ENCODE peak calls at places on chromosomes 16 and 17, in eight cellular contexts. M is thyroid gland, Z is tibial nerve, C is body of pancreas, Q is Peyer's patch, H is stomach, K is uterus, A is transverse colon. T is an unnamed sample. For H3K9me3 and H3K4me1, the result is how much of the 10 kb centered on the place peaks cover.

GRCh38 chr16:67673712-67674580 is 7.3 kb downstream of the C16orf86 start:
- DNase-seq in M (peak), Z (peak), C (peak), Q (peak), H (peak), K (peak), A (peak), T (peak)

GRCh38 chr16:2925951-2926659 is 14.4 kb downstream of the FLYWCH1 start:
- DNase-seq in M (no peak), Z (no peak), C (no peak), Q (no peak), H (no peak), K (no peak), A (no peak), T (no peak)

GRCh38 chr17:77628035-77628434 is 330.5 kb upstream of the TNRC6C start:
- DNase-seq in M (no peak), Z (no peak), C (no peak), Q (no peak), H (no peak), K (no peak), A (no peak), T (no peak)

GRCh38 chr16:83699817-83700216 is 108.0 kb upstream of the HSBP1 start:
- DNase-seq in M (no peak), Z (no peak), C (no peak), Q (no peak), H (no peak), K (no peak), A (no peak), T (no peak)

GRCh38 chr16:71781741-71782140 is 26.9 kb downstream of the AP1G1 start:
- DNase-seq in M (no peak), Z (no peak), C (no peak), Q (no peak), H (no peak), K (no peak), A (no peak), T (no peak)

GRCh38 chr17:32484628-32485027 is 2.2 kb upstream of the CDK5R1 start:
- DNase-seq in M (no peak), Z (no peak), C (no peak), Q (peak), H (no peak), K (no peak), A (no peak), T (no peak)

GRCh38 chr16:58002411-58002790 is 1.2 kb downstream of the USB1 start:
- DNase-seq in M (no peak), Z (no peak), C (no peak), Q (no peak), H (no peak), K (no peak), A (no peak), T (no peak)

GRCh38 chr17:10130263-10130662 is 68.1 kb downstream of the GAS7 start:
- DNase-seq in M (no peak), Z (no peak), C (no peak), Q (no peak), H (no peak), K (no peak), A (no peak), T (no peak)

GRCh38 chr17:38326996-38327792 is 16.6 kb downstream of the GPR179 start:
- DNase-seq in M (no peak), Z (no peak), C (no peak), Q (no peak), H (no peak), K (no peak), A (no peak), T (peak)

GRCh38 chr16:26709175-26709574 is 357.6 kb upstream of the C16orf82 start:
- DNase-seq in M (no peak), Z (no peak), C (no peak), Q (no peak), H (no peak), K (no peak), A (no peak), T (no peak)

GRCh38 chr16:31200821-31201510 is 1.6 kb downstream of the PYCARD start:
- DNase-seq in M (no peak), Z (no peak), C (no peak), Q (no peak), H (no peak), K (no peak), A (no peak), T (no peak)

GRCh38 chr17:49964539-49965521 is 4.2 kb upstream of the DLX4 start:
- DNase-seq in M (no peak), Z (no peak), C (no peak), Q (no peak), H (no peak), K (no peak), A (no peak), T (no peak)

DNA sequence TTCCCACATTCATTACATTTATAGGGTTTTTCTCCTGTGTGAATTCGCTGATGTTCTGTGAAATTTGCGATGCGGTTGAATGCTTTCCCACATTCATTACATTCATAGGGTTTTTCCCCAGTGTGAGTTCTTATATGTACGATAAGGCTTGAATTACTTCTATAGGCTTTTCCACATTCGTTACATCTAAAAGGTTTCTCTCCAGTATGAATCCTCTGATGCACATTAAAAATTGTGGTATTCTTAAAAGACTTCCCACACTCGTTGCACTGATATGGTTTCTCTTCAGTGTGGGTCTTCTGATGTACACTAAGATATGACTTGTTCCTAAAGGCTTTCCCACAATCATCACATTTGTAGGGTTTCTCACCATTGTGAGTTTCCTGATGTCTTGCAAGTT is 30.4 kb downstream of the ZNF624 start:
- DNase-seq in M (no peak), Z (no peak), C (no peak), Q (no peak), H (no peak), K (no peak), A (no peak), T (no peak)
- H3K9me3 ChIP-seq in M (under half), Z (half or more), C (under half), Q (half or more), H (under half), K (half or more), A (half or more), T (under half)

DNA sequence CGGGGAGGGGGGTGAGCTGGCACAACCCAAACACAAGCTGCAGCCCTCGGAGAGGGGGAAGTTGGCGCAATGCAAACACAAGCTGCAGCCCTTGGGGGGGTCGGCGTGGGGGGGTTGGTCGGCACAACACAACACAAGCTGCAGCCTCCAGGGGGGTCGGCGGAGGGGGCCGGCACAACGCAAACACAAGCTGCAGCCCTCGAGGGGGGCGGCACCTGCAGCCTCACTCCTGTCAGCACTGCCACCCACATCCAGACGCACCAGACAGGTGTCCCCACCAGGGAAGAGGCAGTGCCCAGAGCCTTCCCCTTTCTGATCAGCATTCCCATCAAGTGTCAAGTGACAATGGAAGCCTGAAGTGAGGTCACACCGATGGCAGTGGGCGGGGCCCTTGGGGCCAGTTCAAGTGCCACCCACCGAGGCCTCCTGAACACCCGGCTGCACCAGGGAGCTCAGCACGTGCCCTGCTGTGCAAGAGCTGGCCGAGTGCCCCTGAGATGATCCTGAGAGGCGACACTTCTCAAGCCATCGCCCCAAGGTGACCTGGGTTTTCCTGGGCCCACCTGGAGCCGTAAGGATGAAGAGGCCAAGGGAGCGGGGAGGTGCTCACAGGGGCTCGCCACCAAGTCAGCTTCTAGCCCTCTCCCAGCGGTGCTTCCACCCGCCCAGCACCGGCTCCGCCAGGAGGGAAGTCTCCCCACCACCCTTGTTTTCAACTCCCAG is 59.3 kb downstream of the KLHDC4 start:
- DNase-seq in M (peak), Z (no peak), C (no peak), Q (no peak), H (no peak), K (no peak), A (no peak), T (no peak)
- H3K4me1 ChIP-seq in M (under half), Z (under half), C (under half), Q (under half), H (under half), K (under half), A (under half), T (under half)

GRCh38 chr16:29804455-29805231 is 1.7 kb upstream of the MAZ start:
- DNase-seq in M (peak), Z (peak), C (peak), Q (no peak), H (peak), K (peak), A (peak), T (no peak)
- TF ChIP-seq POLR2A in M (peak), Z (no peak), C (no peak), Q (no peak), H (no peak), K (no peak), A (no peak), T (no peak)

DNA sequence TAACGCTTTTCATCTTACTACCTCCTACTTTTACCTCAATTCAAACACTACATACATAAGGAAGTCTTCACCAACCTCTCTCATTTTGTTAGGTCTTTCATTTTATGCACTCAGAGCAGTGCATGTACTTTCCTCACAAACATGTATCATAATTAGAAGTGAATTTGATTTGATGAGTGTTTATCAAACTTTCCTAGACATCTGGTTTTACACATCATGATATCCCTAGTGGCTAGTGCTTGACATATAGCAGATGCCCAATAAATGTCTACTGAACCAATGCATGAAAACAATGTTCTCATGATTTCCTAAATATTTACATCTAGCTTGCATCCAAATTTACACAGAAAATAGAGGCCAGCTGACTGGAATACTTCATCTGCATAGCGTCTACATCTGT is 323.4 kb upstream of the KIF2B start:
- DNase-seq in M (no peak), Z (no peak), C (no peak), Q (no peak), H (no peak), K (no peak), A (no peak), T (no peak)
- H3K9me3 ChIP-seq in M (under half), Z (under half), C (under half), Q (under half), H (under half), K (under half), A (under half), T (under half)

DNA sequence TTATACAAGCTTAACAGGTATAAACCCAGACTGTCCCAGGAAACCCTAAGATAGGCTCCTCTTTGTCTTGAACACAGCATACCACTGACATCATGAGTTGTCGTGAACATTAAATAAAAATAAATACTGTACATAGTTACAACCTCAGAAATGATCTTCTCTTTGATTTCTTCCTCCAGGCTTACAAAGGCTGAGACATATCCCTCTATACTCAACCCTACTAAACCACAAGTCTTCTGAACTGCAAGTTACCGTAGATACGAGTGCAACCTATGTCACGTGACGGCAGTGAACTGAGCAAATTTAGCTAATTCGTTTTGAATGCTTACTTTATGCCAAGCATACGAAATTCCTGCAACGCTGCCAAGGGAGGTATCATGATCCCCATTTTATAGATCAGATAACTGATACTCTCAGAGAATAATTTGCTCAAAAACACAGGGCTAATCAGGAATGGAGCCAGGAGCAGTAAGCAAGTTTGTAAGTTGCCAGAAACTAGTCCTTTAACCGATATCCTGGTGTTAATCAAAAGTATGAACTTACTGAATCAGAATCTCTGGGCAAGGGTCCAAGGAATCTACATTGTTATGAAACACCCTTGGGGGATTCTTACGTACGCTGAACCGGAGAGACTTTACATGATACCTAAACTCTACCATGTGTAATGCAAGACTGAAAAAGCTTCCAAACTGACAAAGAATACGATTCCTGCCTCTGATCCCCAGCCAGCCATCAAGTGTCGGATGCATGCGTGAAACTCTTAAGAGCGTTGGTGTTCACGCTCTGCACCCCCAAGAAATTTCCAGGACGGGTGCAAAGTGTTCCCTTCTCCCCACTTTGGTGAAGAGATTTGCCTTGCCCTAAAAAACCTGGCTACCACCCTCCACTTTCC is 106.2 kb downstream of the XYLT1 start:
- DNase-seq in M (peak), Z (no peak), C (no peak), Q (no peak), H (no peak), K (peak), A (no peak), T (no peak)
- H3K4me1 ChIP-seq in M (under half), Z (under half), C (under half), Q (under half), H (half or more), K (under half), A (under half), T (under half)

GRCh38 chr16:56450275-56450889 is 750 bp downstream of the NUDT21 start:
- DNase-seq in M (no peak), Z (no peak), C (no peak), Q (no peak), H (no peak), K (no peak), A (no peak), T (no peak)

GRCh38 chr16:56451753-56452689 is 667 bp downstream of the OGFOD1 start:
- DNase-seq in M (peak), Z (no peak), C (peak), Q (no peak), H (no peak), K (no peak), A (peak), T (peak)

GRCh38 chr16:56448005-56448404 is 3.1 kb downstream of the NUDT21 start:
- DNase-seq in M (no peak), Z (no peak), C (no peak), Q (no peak), H (no peak), K (no peak), A (no peak), T (no peak)

DNA sequence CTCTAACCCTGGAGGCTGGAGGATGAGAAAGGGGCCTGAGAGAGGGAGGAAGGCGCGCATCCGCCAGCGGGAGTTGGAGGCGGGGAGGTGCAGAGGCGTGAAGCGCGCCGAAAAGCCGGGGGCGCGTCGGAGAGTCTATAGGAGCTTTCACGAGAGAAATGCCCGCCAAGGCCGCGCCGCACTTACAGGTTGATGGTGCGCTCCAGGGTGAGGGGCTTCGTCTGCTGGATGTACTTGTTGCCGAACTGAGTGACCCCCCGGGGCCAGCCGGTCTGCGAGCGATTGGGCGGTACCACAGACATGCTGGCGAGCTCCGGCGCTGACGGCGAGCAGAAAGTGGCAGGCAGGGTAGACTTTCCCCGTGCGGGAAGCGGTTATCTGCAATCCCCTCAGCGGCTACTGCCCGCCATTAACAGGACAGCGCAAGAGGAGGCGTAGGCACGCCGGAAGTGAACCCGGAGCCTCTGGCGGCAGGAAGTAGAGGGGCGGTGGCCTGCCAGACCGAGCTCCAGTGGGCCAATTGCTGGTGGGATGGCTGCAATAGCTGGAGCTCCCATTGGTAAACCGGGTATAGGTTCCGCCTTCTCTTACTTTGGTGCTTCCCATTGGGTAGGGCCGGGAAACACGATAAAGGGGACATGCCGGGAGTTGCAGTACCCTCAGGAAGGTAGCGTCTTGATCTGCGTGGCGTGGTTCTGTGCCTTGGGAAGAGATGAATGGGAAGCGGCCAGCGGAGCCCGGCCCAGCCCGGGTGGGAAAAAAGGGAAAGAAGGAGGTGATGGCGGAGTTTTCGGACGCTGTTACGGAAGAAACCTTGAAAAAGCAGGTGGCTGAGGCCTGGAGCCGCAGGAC is at the start of the genes NUDT21 and OGFOD1:
- DNase-seq in M (peak), Z (peak), C (peak), Q (peak), H (peak), K (peak), A (peak), T (peak)
- TF ChIP-seq POLR2A in M (peak), Z (peak), C (peak), Q (peak), H (no peak), K (peak), A (peak), T (peak)

GRCh38 chr17:79280822-79281572 is 206.4 kb downstream of the ENGASE start:
- DNase-seq in M (no peak), Z (no peak), C (no peak), Q (no peak), H (no peak), K (no peak), A (no peak), T (no peak)
- H3K9me3 ChIP-seq in M (under half), Z (under half), C (under half), Q (under half), H (under half), K (under half), A (under half), T (under half)

GRCh38 chr17:62628845-62629555 is 1.5 kb downstream of the MRC2 start:
- DNase-seq in M (no peak), Z (no peak), C (no peak), Q (no peak), H (no peak), K (peak), A (no peak), T (no peak)

GRCh38 chr17:62631086-62631935 is 3.8 kb downstream of the MRC2 start:
- DNase-seq in M (no peak), Z (no peak), C (no peak), Q (no peak), H (no peak), K (no peak), A (no peak), T (no peak)

GRCh38 chr17:62629556-62630364 is 2.3 kb downstream of the MRC2 start:
- DNase-seq in M (no peak), Z (no peak), C (no peak), Q (no peak), H (no peak), K (no peak), A (no peak), T (no peak)

GRCh38 chr17:62631936-62632924 is 4.8 kb downstream of the MRC2 start:
- DNase-seq in M (no peak), Z (no peak), C (no peak), Q (no peak), H (no peak), K (no peak), A (no peak), T (no peak)

GRCh38 chr17:62630365-62631085 is 3.1 kb downstream of the MRC2 start:
- DNase-seq in M (no peak), Z (no peak), C (no peak), Q (no peak), H (no peak), K (no peak), A (no peak), T (no peak)
- H3K4me1 ChIP-seq in M (under half), Z (under half), C (under half), Q (under half), H (half or more), K (under half), A (under half), T (under half)

DNA sequence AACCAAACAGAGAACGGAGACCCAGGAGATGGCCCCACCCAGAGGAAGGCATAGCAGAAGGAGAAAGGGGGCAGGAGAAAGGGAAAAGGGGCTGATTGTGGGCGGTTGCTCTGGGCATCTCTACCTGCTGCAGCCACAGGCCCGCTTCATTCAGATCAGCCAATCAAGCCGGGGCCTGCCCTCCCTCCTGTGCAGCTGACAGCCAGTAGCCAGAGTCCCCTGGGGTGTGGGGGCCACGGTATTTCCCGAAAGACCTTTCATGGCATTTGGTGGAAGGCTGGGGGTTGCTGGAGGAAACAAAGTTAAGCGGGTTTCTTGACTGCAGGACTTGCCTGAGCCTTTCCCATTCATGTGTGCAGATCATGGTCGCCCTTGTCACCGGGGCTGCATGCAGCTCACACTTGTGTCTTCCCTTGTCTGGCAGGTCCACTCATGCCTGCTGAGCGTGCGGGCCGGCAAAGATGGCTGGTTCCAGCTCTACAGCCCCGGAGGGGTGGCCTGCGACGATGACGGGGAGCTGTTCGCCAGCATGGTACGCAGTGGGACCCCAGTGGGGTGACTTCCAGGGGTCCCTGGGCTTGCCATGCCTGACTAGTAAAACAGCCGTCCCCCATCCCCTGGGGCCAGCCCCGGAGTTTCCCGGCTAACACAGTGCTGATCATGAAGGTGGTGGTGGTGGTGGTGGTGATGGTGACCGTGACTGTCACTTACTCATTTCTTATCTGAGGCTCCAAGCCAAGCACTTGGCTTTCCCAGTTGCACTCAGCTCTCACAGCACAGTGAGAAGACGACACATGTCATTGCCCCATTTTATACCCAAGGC is 82.7 kb upstream of the PLCG2 start:
- DNase-seq in M (no peak), Z (no peak), C (no peak), Q (no peak), H (no peak), K (no peak), A (no peak), T (no peak)
- TF ChIP-seq POLR2A in M (no peak), Z (no peak), C (no peak), Q (no peak), H (no peak), K (no peak), A (no peak), T (no peak)

T was measured in right lobe of liver.